ENCODE peak calls at places on chromosomes 3 and 15, in eight cellular contexts. U, Q, Y, J, A, P, W and C are unnamed samples. For H3K27me3, the result is how much of the 10 kb centered on the place peaks cover.

GRCh38 chr3:30440147-30440604 is 166.2 kb upstream of the TGFBR2 start:
- DNase-seq in U (no peak), Q (no peak), Y (peak), J (no peak), A (no peak), P (no peak), W (no peak), C (no peak)

GRCh38 chr3:146594843-146595482 is 10.2 kb downstream of the PLSCR5 start:
- DNase-seq in U (peak), Q (no peak), Y (peak), J (no peak), A (no peak), P (no peak), W (no peak), C (no peak)

GRCh38 chr3:186664119-186664495 is 1.7 kb upstream of the HRG start:
- DNase-seq in U (no peak), Q (no peak), Y (no peak), J (no peak), A (no peak), P (no peak), W (no peak), C (no peak)

GRCh38 chr3:8532251-8532831 is 30.7 kb downstream of the LMCD1 start:
- DNase-seq in U (no peak), Q (no peak), Y (no peak), J (no peak), A (no peak), P (no peak), W (no peak), C (no peak)

GRCh38 chr3:184011937-184012889 is 5.5 kb downstream of the ABCC5 start:
- DNase-seq in U (no peak), Q (no peak), Y (no peak), J (no peak), A (no peak), P (no peak), W (no peak), C (no peak)

GRCh38 chr3:51394541-51394940 is 3.5 kb downstream of the RBM15B start:
- DNase-seq in U (no peak), Q (no peak), Y (no peak), J (no peak), A (no peak), P (no peak), W (no peak), C (no peak)

GRCh38 chr15:31397851-31398661 is 71.4 kb downstream of the KLF13 start:
- DNase-seq in U (no peak), Q (no peak), Y (no peak), J (no peak), A (peak), P (no peak), W (no peak), C (no peak)

GRCh38 chr3:107392549-107393165 is 15.4 kb downstream of the CCDC54 start:
- DNase-seq in U (no peak), Q (no peak), Y (no peak), J (no peak), A (peak), P (no peak), W (no peak), C (no peak)

GRCh38 chr3:135262441-135262840 is 467.4 kb downstream of the EPHB1 start:
- DNase-seq in U (no peak), Q (no peak), Y (no peak), J (no peak), A (no peak), P (no peak), W (no peak), C (no peak)

GRCh38 chr15:26222781-26223180 is 359.7 kb upstream of the ATP10A start:
- DNase-seq in U (no peak), Q (no peak), Y (no peak), J (no peak), A (no peak), P (no peak), W (no peak), C (no peak)

GRCh38 chr15:98754283-98755022 is 106.1 kb downstream of the IGF1R start:
- DNase-seq in U (no peak), Q (no peak), Y (no peak), J (no peak), A (no peak), P (no peak), W (no peak), C (no peak)

GRCh38 chr3:99941211-99941610 is 123.5 kb downstream of the CMSS1 start:
- DNase-seq in U (no peak), Q (no peak), Y (no peak), J (no peak), A (no peak), P (no peak), W (no peak), C (no peak)

GRCh38 chr15:68794869-68795268 is 25.8 kb downstream of the ANP32A start:
- DNase-seq in U (no peak), Q (no peak), Y (peak), J (no peak), A (no peak), P (no peak), W (no peak), C (no peak)

GRCh38 chr15:49200347-49200746 is 30.3 kb downstream of the GALK2 start:
- DNase-seq in U (no peak), Q (no peak), Y (no peak), J (no peak), A (no peak), P (no peak), W (no peak), C (no peak)

GRCh38 chr3:134601539-134602439 is 49.0 kb downstream of the KY start:
- DNase-seq in U (no peak), Q (no peak), Y (no peak), J (no peak), A (no peak), P (peak), W (peak), C (no peak)

GRCh38 chr15:89396723-89397652 is 62.4 kb upstream of the POLG start:
- DNase-seq in U (no peak), Q (no peak), Y (no peak), J (no peak), A (no peak), P (no peak), W (no peak), C (no peak)

GRCh38 chr15:73030280-73030679 is 22.0 kb upstream of the NEO1 start:
- DNase-seq in U (no peak), Q (no peak), Y (no peak), J (no peak), A (no peak), P (no peak), W (no peak), C (no peak)

GRCh38 chr3:188270423-188270972 is 116.5 kb downstream of the LPP start:
- DNase-seq in U (no peak), Q (no peak), Y (peak), J (no peak), A (peak), P (peak), W (no peak), C (no peak)

GRCh38 chr3:33060609-33061337 is 36.2 kb downstream of the GLB1 start:
- DNase-seq in U (no peak), Q (no peak), Y (no peak), J (peak), A (no peak), P (no peak), W (no peak), C (peak)

GRCh38 chr3:112770026-112770626 is 76.5 kb downstream of the CD200R1L start:
- DNase-seq in U (peak), Q (no peak), Y (no peak), J (no peak), A (no peak), P (peak), W (peak), C (no peak)

GRCh38 chr15:82952156-82953081 is at the start of gene HOMER2:
- DNase-seq in U (peak), Q (peak), Y (peak), J (no peak), A (no peak), P (peak), W (peak), C (no peak)

GRCh38 chr15:89383635-89384604 is 49.3 kb upstream of the POLG start:
- DNase-seq in U (no peak), Q (no peak), Y (no peak), J (no peak), A (peak), P (no peak), W (peak), C (no peak)

GRCh38 chr15:73244333-73244732 is 124.4 kb downstream of the HCN4 start:
- DNase-seq in U (peak), Q (no peak), Y (peak), J (no peak), A (no peak), P (no peak), W (peak), C (no peak)

GRCh38 chr15:36798789-36799188 is 219.4 kb downstream of the CDIN1 start:
- DNase-seq in U (no peak), Q (no peak), Y (no peak), J (no peak), A (no peak), P (no peak), W (no peak), C (no peak)

GRCh38 chr3:17399586-17399985 is 342.8 kb downstream of the TBC1D5 start:
- DNase-seq in U (no peak), Q (no peak), Y (no peak), J (no peak), A (no peak), P (no peak), W (no peak), C (no peak)

GRCh38 chr15:74193305-74193718 is 9.3 kb downstream of the STRA6 start:
- DNase-seq in U (no peak), Q (no peak), Y (no peak), J (no peak), A (no peak), P (no peak), W (no peak), C (no peak)

GRCh38 chr3:170907519-170908234 is 760 bp downstream of the EIF5A2 start:
- DNase-seq in U (no peak), Q (no peak), Y (peak), J (no peak), A (no peak), P (no peak), W (no peak), C (no peak)

GRCh38 chr15:89385596-89386242 is 51.1 kb upstream of the POLG start:
- DNase-seq in U (no peak), Q (no peak), Y (no peak), J (no peak), A (no peak), P (no peak), W (no peak), C (no peak)

GRCh38 chr3:190491533-190492054 is 22.3 kb upstream of the IL1RAP start:
- DNase-seq in U (peak), Q (no peak), Y (no peak), J (no peak), A (no peak), P (no peak), W (no peak), C (no peak)

GRCh38 chr3:50373146-50373864 is 14.0 kb upstream of the TMEM115 start:
- DNase-seq in U (no peak), Q (no peak), Y (no peak), J (no peak), A (no peak), P (no peak), W (no peak), C (no peak)

GRCh38 chr15:69035205-69035917 is 20.9 kb downstream of the NOX5 start:
- DNase-seq in U (no peak), Q (no peak), Y (peak), J (no peak), A (peak), P (no peak), W (peak), C (no peak)

GRCh38 chr15:78933187-78934062 is 11.4 kb downstream of the CTSH start:
- DNase-seq in U (no peak), Q (no peak), Y (no peak), J (no peak), A (no peak), P (no peak), W (no peak), C (no peak)

GRCh38 chr3:115975353-115975752 is 352.0 kb downstream of the GAP43 start:
- DNase-seq in U (no peak), Q (no peak), Y (peak), J (no peak), A (no peak), P (no peak), W (no peak), C (no peak)

GRCh38 chr3:112128843-112129727 is 4.0 kb downstream of the GCSAM start:
- DNase-seq in U (peak), Q (no peak), Y (no peak), J (peak), A (no peak), P (no peak), W (no peak), C (peak)

GRCh38 chr3:196968233-196969000 is at the start of gene PIGZ:
- DNase-seq in U (peak), Q (peak), Y (no peak), J (no peak), A (no peak), P (no peak), W (peak), C (peak)

GRCh38 chr3:128468285-128468790 is 1.6 kb upstream of the DNAJB8 start:
- DNase-seq in U (no peak), Q (no peak), Y (no peak), J (no peak), A (no peak), P (no peak), W (no peak), C (no peak)

GRCh38 chr3:128469584-128469983 is 2.9 kb upstream of the DNAJB8 start:
- DNase-seq in U (no peak), Q (no peak), Y (no peak), J (no peak), A (no peak), P (no peak), W (no peak), C (no peak)

GRCh38 chr3:128466840-128467541 is at the start of gene DNAJB8:
- DNase-seq in U (no peak), Q (no peak), Y (no peak), J (no peak), A (no peak), P (no peak), W (peak), C (peak)

GRCh38 chr3:128470134-128470915 is 3.6 kb upstream of the DNAJB8 start:
- DNase-seq in U (no peak), Q (no peak), Y (no peak), J (no peak), A (no peak), P (no peak), W (peak), C (no peak)

DNA sequence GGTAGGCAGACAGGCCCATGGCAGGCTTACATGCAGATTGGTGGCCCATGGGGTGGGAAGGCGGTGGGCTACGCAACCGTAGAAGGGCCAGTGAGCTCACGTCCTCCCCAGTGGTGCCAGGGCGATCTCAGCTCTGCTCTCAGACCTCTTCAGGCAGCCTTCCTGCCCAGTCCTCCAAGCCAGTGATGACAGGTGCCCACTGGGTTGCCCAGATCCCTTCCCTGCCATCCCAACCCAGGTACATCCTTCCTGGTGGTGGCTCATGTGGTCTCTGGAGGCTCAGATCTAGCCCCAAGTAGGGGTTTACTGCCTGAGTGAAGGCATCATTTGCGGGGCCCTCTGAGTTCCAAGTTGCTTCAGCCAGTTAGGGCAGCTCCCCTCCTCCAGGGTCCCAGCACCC is 2.4 kb upstream of the DNAJB8 start:
- DNase-seq in U (no peak), Q (no peak), Y (no peak), J (no peak), A (no peak), P (no peak), W (no peak), C (no peak)
- H3K27me3 ChIP-seq in U (half or more), Q (under half), Y (half or more), J (under half), A (under half), P (under half), W (under half), C (under half)

DNA sequence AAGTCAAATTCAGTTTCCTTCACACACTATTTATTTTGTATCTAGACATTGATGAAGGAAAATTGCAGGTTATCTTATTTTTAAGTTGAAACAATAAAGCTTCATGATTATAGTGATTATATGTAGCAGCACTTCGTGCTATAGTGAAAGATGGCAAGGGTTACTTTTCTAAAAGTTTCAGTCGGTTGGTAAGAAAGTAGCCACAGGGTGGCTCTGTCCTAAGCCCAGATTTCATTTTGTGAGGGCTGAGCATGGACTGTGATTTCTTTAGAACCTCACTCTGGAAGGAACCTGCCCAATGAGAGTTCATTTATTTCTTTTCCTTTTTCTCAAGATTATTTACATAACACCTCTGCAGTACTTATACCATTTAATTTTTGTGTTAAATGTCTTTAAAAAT is 66.5 kb downstream of the NME9 start:
- DNase-seq in U (no peak), Q (no peak), Y (no peak), J (no peak), A (no peak), P (no peak), W (no peak), C (no peak)
- TF ChIP-seq CTCF in U (no peak), Q (no peak), Y (no peak), J (no peak), A (no peak), P (no peak), W (no peak), C (no peak)

DNA sequence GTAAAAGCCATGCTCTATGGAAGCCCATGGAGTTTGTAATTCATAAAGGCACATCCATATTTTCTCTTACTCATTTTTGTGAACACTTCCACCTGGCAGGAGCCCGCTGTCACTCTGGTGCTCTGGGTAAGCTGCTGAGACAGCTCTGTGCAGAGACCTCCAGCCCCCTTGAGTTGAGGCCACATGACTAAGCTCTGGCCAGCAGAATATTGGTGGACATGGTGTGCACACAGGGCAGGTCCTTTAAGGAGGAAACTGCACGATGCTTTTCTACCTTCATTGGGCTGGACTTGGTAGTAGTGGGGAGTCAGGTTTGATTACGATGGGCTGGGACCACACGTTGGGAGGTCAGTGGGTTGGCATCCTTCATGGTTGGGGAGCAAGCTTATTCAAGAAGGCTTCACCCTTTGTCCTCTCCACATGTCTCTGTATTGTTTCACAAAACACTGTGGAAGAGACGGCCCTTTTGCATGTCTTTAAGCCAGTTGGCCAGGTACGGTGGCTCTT is 29.0 kb downstream of the CCNB2 start:
- DNase-seq in U (no peak), Q (no peak), Y (no peak), J (no peak), A (no peak), P (no peak), W (no peak), C (no peak)
- H3K27me3 ChIP-seq in U (under half), Q (under half), Y (under half), J (under half), A (under half), P (under half), W (under half), C (under half)

DNA sequence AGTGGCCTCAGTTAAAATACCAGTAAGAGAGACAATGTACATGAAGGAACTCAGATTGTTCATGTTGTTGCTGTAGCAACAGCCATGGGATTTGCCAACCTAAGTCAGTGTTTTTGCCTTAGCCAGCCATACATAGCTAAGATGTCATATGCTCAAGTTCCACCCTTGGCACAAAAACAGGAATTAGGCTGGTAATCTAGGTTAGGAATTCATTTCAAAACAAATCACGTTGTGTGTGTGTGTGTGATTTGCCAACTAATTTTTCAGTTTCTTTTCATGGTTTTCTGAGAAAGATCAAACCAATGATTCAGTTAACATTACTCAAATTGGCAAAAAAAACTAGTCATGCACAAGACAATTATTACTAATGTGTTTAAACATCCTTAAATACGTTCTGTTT is 143.7 kb upstream of the KCNMB2 start:
- DNase-seq in U (no peak), Q (no peak), Y (no peak), J (no peak), A (no peak), P (no peak), W (no peak), C (no peak)
- TF ChIP-seq CTCF in U (no peak), Q (no peak), Y (no peak), J (no peak), A (no peak), P (no peak), W (no peak), C (no peak)

GRCh38 chr3:57079221-57079831 is 18.9 kb downstream of the SPATA12 start:
- DNase-seq in U (no peak), Q (peak), Y (peak), J (no peak), A (peak), P (peak), W (peak), C (no peak)
- H3K27me3 ChIP-seq in U (under half), Q (under half), Y (under half), J (under half), A (under half), P (under half), W (under half), C (half or more)

GRCh38 chr3:25903371-25903770 is 113.5 kb downstream of the OXSM start:
- DNase-seq in U (no peak), Q (no peak), Y (no peak), J (no peak), A (no peak), P (no peak), W (no peak), C (no peak)

GRCh38 chr3:25906132-25906906 is 116.4 kb downstream of the OXSM start:
- DNase-seq in U (no peak), Q (no peak), Y (no peak), J (no peak), A (no peak), P (no peak), W (no peak), C (no peak)

GRCh38 chr3:25901796-25902195 is 111.9 kb downstream of the OXSM start:
- DNase-seq in U (peak), Q (no peak), Y (no peak), J (no peak), A (no peak), P (no peak), W (no peak), C (no peak)

GRCh38 chr3:25902586-25902985 is 112.7 kb downstream of the OXSM start:
- DNase-seq in U (no peak), Q (no peak), Y (no peak), J (no peak), A (no peak), P (no peak), W (no peak), C (no peak)

DNA sequence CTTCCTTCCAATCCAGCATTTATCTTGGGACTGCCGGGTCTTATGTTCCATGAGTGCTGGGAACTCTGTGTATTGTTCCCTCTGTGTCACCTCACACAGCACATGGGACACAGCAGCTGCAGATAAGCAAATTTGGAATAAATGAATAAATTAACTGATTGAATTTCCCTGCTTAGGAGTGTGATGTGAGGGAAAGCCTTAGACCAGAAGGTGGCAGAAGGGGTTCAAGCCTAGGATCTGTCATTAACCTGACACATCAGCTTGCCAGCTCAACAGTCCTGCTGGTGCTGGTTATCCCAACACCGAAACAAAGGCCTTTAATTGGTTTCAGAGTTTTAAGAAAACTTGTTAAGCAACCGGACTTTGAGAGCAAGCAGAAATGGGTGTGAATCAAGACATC is 114.4 kb downstream of the OXSM start:
- DNase-seq in U (no peak), Q (no peak), Y (no peak), J (no peak), A (no peak), P (peak), W (no peak), C (no peak)
- TF ChIP-seq CTCF in U (peak), Q (no peak), Y (no peak), J (no peak), A (no peak), P (peak), W (no peak), C (no peak)